ENCODE peak calls at places on chromosomes 12 and 14, in eight cellular contexts. One of them, this sample, is unnamed.

GRCh38 chr14:72518809-72519377 is 375.0 kb downstream of the DPF3 start:
- DNase-seq in OCI-LY7: peak; percentile 69
- DNase-seq in GM23338: no peak
- DNase-seq in hepatocyte: no peak
- DNase-seq in trophoblast cell: no peak
- DNase-seq in Karpas-422: peak; percentile 92
- DNase-seq in fibroblast of lung: no peak
- DNase-seq in neuronal stem cell: no peak
- DNase-seq in this sample: no peak

GRCh38 chr12:68428724-68429580 is 96.8 kb upstream of the MDM1 start:
- DNase-seq in OCI-LY7: no peak
- DNase-seq in GM23338: no peak
- DNase-seq in hepatocyte: peak; percentile 44
- DNase-seq in trophoblast cell: peak; percentile 14
- DNase-seq in Karpas-422: no peak
- DNase-seq in fibroblast of lung: no peak
- DNase-seq in neuronal stem cell: no peak
- DNase-seq in this sample: no peak

GRCh38 chr14:102590667-102591099 is 1.8 kb upstream of the RCOR1 start:
- DNase-seq in OCI-LY7: peak; percentile 74
- DNase-seq in GM23338: peak; percentile 84
- DNase-seq in hepatocyte: peak; percentile 67
- DNase-seq in trophoblast cell: peak; percentile 84
- DNase-seq in Karpas-422: peak; percentile 84
- DNase-seq in fibroblast of lung: peak; percentile 53
- DNase-seq in neuronal stem cell: no peak
- DNase-seq in this sample: peak; percentile 54

GRCh38 chr14:22865424-22866215 is 5.9 kb upstream of the LRP10 start:
- DNase-seq in OCI-LY7: no peak
- DNase-seq in GM23338: peak; percentile 82
- DNase-seq in hepatocyte: no peak
- DNase-seq in trophoblast cell: no peak
- DNase-seq in Karpas-422: peak; percentile 79
- DNase-seq in fibroblast of lung: no peak
- DNase-seq in neuronal stem cell: no peak
- DNase-seq in this sample: no peak

GRCh38 chr12:73361867-73362230 is 1089.7 kb downstream of the TRHDE start:
- DNase-seq in OCI-LY7: no peak
- DNase-seq in GM23338: no peak
- DNase-seq in hepatocyte: no peak
- DNase-seq in trophoblast cell: no peak
- DNase-seq in Karpas-422: no peak
- DNase-seq in fibroblast of lung: no peak
- DNase-seq in neuronal stem cell: no peak
- DNase-seq in this sample: no peak

GRCh38 chr12:46268349-46268616 is 560 bp downstream of the SLC38A1 start:
- DNase-seq in OCI-LY7: no peak
- DNase-seq in GM23338: no peak
- DNase-seq in hepatocyte: no peak
- DNase-seq in trophoblast cell: no peak
- DNase-seq in Karpas-422: no peak
- DNase-seq in fibroblast of lung: no peak
- DNase-seq in neuronal stem cell: no peak
- DNase-seq in this sample: no peak

GRCh38 chr12:4164591-4165558 is 108.7 kb upstream of the CCND2 start:
- DNase-seq in OCI-LY7: no peak
- DNase-seq in GM23338: peak; percentile 83
- DNase-seq in hepatocyte: peak; percentile 75
- DNase-seq in trophoblast cell: no peak
- DNase-seq in Karpas-422: no peak
- DNase-seq in fibroblast of lung: peak; percentile 73
- DNase-seq in neuronal stem cell: peak; percentile 54
- DNase-seq in this sample: no peak

GRCh38 chr12:18224745-18225144 is 36.6 kb upstream of the PIK3C2G start:
- DNase-seq in OCI-LY7: peak; percentile 3
- DNase-seq in GM23338: peak; percentile 73
- DNase-seq in hepatocyte: peak; percentile 48
- DNase-seq in trophoblast cell: peak; percentile 7
- DNase-seq in Karpas-422: no peak
- DNase-seq in fibroblast of lung: peak; percentile 68
- DNase-seq in neuronal stem cell: peak; percentile 33
- DNase-seq in this sample: peak; percentile 26

GRCh38 chr12:104702565-104703139 is 245.9 kb downstream of the CHST11 start:
- DNase-seq in OCI-LY7: no peak
- DNase-seq in GM23338: no peak
- DNase-seq in hepatocyte: no peak
- DNase-seq in trophoblast cell: no peak
- DNase-seq in Karpas-422: no peak
- DNase-seq in fibroblast of lung: no peak
- DNase-seq in neuronal stem cell: no peak
- DNase-seq in this sample: no peak

GRCh38 chr12:112906712-112907414 is at the start of gene OAS1:
- DNase-seq in OCI-LY7: peak; percentile 80
- DNase-seq in GM23338: no peak
- DNase-seq in hepatocyte: peak; percentile 78
- DNase-seq in trophoblast cell: peak; percentile 53
- DNase-seq in Karpas-422: peak; percentile 72
- DNase-seq in fibroblast of lung: peak; percentile 20
- DNase-seq in neuronal stem cell: no peak
- DNase-seq in this sample: no peak

GRCh38 chr12:28212182-28212581 is 21.9 kb downstream of the CCDC91 start:
- DNase-seq in OCI-LY7: no peak
- DNase-seq in GM23338: no peak
- DNase-seq in hepatocyte: no peak
- DNase-seq in trophoblast cell: no peak
- DNase-seq in Karpas-422: no peak
- DNase-seq in fibroblast of lung: no peak
- DNase-seq in neuronal stem cell: no peak
- DNase-seq in this sample: no peak

GRCh38 chr12:54222609-54223008 is 33.8 kb upstream of the SMUG1 start:
- DNase-seq in OCI-LY7: no peak
- DNase-seq in GM23338: no peak
- DNase-seq in hepatocyte: no peak
- DNase-seq in trophoblast cell: peak; percentile 57
- DNase-seq in Karpas-422: no peak
- DNase-seq in fibroblast of lung: peak; percentile 93
- DNase-seq in neuronal stem cell: no peak
- DNase-seq in this sample: no peak

GRCh38 chr12:10223208-10223607 is 10.5 kb downstream of the GABARAPL1 start:
- DNase-seq in OCI-LY7: no peak
- DNase-seq in GM23338: no peak
- DNase-seq in hepatocyte: no peak
- DNase-seq in trophoblast cell: no peak
- DNase-seq in Karpas-422: no peak
- DNase-seq in fibroblast of lung: no peak
- DNase-seq in neuronal stem cell: no peak
- DNase-seq in this sample: no peak

GRCh38 chr14:51653855-51654548 is 2.3 kb downstream of the FRMD6 start:
- DNase-seq in OCI-LY7: no peak
- DNase-seq in GM23338: no peak
- DNase-seq in hepatocyte: no peak
- DNase-seq in trophoblast cell: no peak
- DNase-seq in Karpas-422: no peak
- DNase-seq in fibroblast of lung: no peak
- DNase-seq in neuronal stem cell: no peak
- DNase-seq in this sample: no peak

GRCh38 chr14:53330441-53330840 is 177.3 kb upstream of the DDHD1 start:
- DNase-seq in OCI-LY7: no peak
- DNase-seq in GM23338: no peak
- DNase-seq in hepatocyte: no peak
- DNase-seq in trophoblast cell: no peak
- DNase-seq in Karpas-422: peak; percentile 29
- DNase-seq in fibroblast of lung: no peak
- DNase-seq in neuronal stem cell: no peak
- DNase-seq in this sample: no peak

GRCh38 chr12:77720258-77720657 is 110.4 kb upstream of the NAV3 start:
- DNase-seq in OCI-LY7: peak; percentile 15
- DNase-seq in GM23338: peak; percentile 24
- DNase-seq in hepatocyte: no peak
- DNase-seq in trophoblast cell: no peak
- DNase-seq in Karpas-422: no peak
- DNase-seq in fibroblast of lung: peak; percentile 5
- DNase-seq in neuronal stem cell: no peak
- DNase-seq in this sample: no peak

GRCh38 chr12:15534870-15535269 is 212.6 kb downstream of the PTPRO start:
- DNase-seq in OCI-LY7: no peak
- DNase-seq in GM23338: no peak
- DNase-seq in hepatocyte: no peak
- DNase-seq in trophoblast cell: peak; percentile 45
- DNase-seq in Karpas-422: no peak
- DNase-seq in fibroblast of lung: peak; percentile 64
- DNase-seq in neuronal stem cell: no peak
- DNase-seq in this sample: no peak

GRCh38 chr12:66633676-66634075 is 45.2 kb downstream of the GRIP1 start:
- DNase-seq in OCI-LY7: no peak
- DNase-seq in GM23338: no peak
- DNase-seq in hepatocyte: no peak
- DNase-seq in trophoblast cell: no peak
- DNase-seq in Karpas-422: no peak
- DNase-seq in fibroblast of lung: peak; percentile 25
- DNase-seq in neuronal stem cell: no peak
- DNase-seq in this sample: no peak

GRCh38 chr12:66624806-66625205 is 54.1 kb downstream of the GRIP1 start:
- DNase-seq in OCI-LY7: peak; percentile 73
- DNase-seq in GM23338: no peak
- DNase-seq in hepatocyte: no peak
- DNase-seq in trophoblast cell: no peak
- DNase-seq in Karpas-422: peak; percentile 74
- DNase-seq in fibroblast of lung: no peak
- DNase-seq in neuronal stem cell: no peak
- DNase-seq in this sample: no peak

GRCh38 chr12:66627270-66627987 is 51.4 kb downstream of the GRIP1 start:
- DNase-seq in OCI-LY7: no peak
- DNase-seq in GM23338: no peak
- DNase-seq in hepatocyte: no peak
- DNase-seq in trophoblast cell: no peak
- DNase-seq in Karpas-422: no peak
- DNase-seq in fibroblast of lung: no peak
- DNase-seq in neuronal stem cell: no peak
- DNase-seq in this sample: no peak

GRCh38 chr12:66627988-66628317 is 50.9 kb downstream of the GRIP1 start:
- DNase-seq in OCI-LY7: no peak
- DNase-seq in GM23338: no peak
- DNase-seq in hepatocyte: no peak
- DNase-seq in trophoblast cell: no peak
- DNase-seq in Karpas-422: no peak
- DNase-seq in fibroblast of lung: no peak
- DNase-seq in neuronal stem cell: no peak
- DNase-seq in this sample: no peak

DNA sequence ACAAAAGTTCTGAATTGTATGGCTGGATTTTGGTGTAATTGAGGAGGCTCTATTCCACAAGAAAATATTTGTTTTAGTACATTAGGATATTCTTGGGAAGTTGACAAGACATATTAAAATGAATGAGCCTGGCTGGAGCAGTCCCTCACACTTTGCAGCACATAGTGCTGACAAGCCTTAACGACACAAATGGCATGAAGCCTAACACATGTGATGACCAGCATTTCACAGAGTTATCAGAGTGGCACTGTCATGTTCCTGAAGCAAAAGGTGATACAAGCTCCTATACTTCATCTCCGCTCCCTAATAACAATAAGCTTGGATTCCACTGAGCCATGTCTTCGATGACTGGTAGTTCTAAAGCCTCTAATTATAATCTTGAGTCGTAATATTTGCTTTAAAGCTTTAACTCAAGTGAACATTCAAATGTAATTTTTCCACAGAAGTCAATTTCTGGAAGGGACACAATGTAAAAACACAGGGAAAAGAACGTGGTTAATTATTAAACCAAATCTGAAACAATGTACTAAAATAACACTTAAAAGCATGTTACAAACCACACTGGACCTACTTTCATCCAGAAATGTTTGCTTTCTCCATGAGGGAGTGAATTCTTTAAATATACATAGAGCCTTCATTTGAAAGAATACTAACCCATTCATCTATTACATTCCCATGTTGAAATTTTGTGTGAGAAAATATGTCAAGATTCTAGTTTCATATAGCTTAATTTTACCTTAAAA is 49.6 kb downstream of the GRIP1 start:
- DNase-seq in OCI-LY7: no peak
- DNase-seq in GM23338: no peak
- DNase-seq in hepatocyte: no peak
- DNase-seq in trophoblast cell: no peak
- DNase-seq in Karpas-422: no peak
- DNase-seq in fibroblast of lung: no peak
- DNase-seq in neuronal stem cell: no peak
- DNase-seq in this sample: no peak
- H3K4me2 ChIP-seq in OCI-LY7: no peak overlapping the region
- H3K4me2 ChIP-seq in GM23338: no peak overlapping the region
- H3K4me2 ChIP-seq in hepatocyte: peak overlapping the region; percentile 49
- H3K4me2 ChIP-seq in trophoblast cell: no peak overlapping the region
- H3K4me2 ChIP-seq in Karpas-422: no peak overlapping the region
- H3K4me2 ChIP-seq in fibroblast of lung: no peak overlapping the region
- H3K4me2 ChIP-seq in neuronal stem cell: no peak overlapping the region
- H3K4me2 ChIP-seq in this sample: no peak overlapping the region

DNA sequence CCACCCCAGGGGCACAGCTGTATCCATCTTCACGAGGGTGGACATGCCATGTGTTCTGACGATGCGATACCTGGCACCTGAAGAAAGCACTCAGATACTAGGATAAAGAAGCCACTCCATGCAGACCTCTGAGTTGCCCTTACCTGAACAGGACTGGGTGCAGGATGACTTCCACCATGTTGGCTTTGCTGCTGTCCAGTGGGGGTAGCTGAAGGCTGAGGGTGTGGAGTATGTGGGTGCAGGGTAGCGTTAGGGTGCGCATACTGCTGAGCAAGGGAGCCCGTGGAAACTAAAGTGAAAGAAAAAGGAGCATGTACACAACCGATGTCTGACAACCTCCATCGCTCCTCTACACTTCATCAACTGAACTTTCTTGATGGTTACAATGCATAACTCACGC is 51.3 kb downstream of the SH2B3 start:
- DNase-seq in OCI-LY7: no peak
- DNase-seq in GM23338: no peak
- DNase-seq in hepatocyte: no peak
- DNase-seq in trophoblast cell: no peak
- DNase-seq in Karpas-422: no peak
- DNase-seq in fibroblast of lung: no peak
- DNase-seq in neuronal stem cell: no peak
- DNase-seq in this sample: no peak
- H3K36me3 ChIP-seq in OCI-LY7: peaks cover 59% of the 10 kb centered on the region
- H3K36me3 ChIP-seq in GM23338: peaks cover 10% of the 10 kb centered on the region
- H3K36me3 ChIP-seq in hepatocyte: no peaks in the 10 kb centered on the region
- H3K36me3 ChIP-seq in trophoblast cell: peaks cover 35% of the 10 kb centered on the region
- H3K36me3 ChIP-seq in Karpas-422: peaks cover 30% of the 10 kb centered on the region
- H3K36me3 ChIP-seq in fibroblast of lung: peaks cover 25% of the 10 kb centered on the region
- H3K36me3 ChIP-seq in neuronal stem cell: peaks cover 37% of the 10 kb centered on the region
- H3K36me3 ChIP-seq in this sample: peaks cover 25% of the 10 kb centered on the region

GRCh38 chr12:107396991-107397390 is 288.6 kb upstream of the PWP1 start:
- DNase-seq in OCI-LY7: no peak
- DNase-seq in GM23338: no peak
- DNase-seq in hepatocyte: no peak
- DNase-seq in trophoblast cell: peak; percentile 94
- DNase-seq in Karpas-422: no peak
- DNase-seq in fibroblast of lung: no peak
- DNase-seq in neuronal stem cell: no peak
- DNase-seq in this sample: no peak
- H3K4me2 ChIP-seq in OCI-LY7: no peak overlapping the region
- H3K4me2 ChIP-seq in GM23338: no peak overlapping the region
- H3K4me2 ChIP-seq in hepatocyte: no peak overlapping the region
- H3K4me2 ChIP-seq in trophoblast cell: no peak overlapping the region
- H3K4me2 ChIP-seq in Karpas-422: no peak overlapping the region
- H3K4me2 ChIP-seq in fibroblast of lung: no peak overlapping the region
- H3K4me2 ChIP-seq in neuronal stem cell: no peak overlapping the region
- H3K4me2 ChIP-seq in this sample: peak overlapping the region; percentile 49

GRCh38 chr12:56718167-56718566 is 6.9 kb downstream of the NACA start:
- DNase-seq in OCI-LY7: no peak
- DNase-seq in GM23338: no peak
- DNase-seq in hepatocyte: no peak
- DNase-seq in trophoblast cell: no peak
- DNase-seq in Karpas-422: no peak
- DNase-seq in fibroblast of lung: no peak
- DNase-seq in neuronal stem cell: no peak
- DNase-seq in this sample: no peak
- H3K36me3 ChIP-seq in OCI-LY7: peaks cover 97% of the 10 kb centered on the region
- H3K36me3 ChIP-seq in GM23338: peaks cover 62% of the 10 kb centered on the region
- H3K36me3 ChIP-seq in hepatocyte: no peaks in the 10 kb centered on the region
- H3K36me3 ChIP-seq in trophoblast cell: peaks cover 41% of the 10 kb centered on the region
- H3K36me3 ChIP-seq in Karpas-422: peaks cover 69% of the 10 kb centered on the region
- H3K36me3 ChIP-seq in fibroblast of lung: peaks cover 29% of the 10 kb centered on the region
- H3K36me3 ChIP-seq in neuronal stem cell: peaks cover 48% of the 10 kb centered on the region
- H3K36me3 ChIP-seq in this sample: peaks cover 51% of the 10 kb centered on the region

This sample was measured in HCT116.